ENCODE peak calls at places on chromosomes 2 and 18, in five cellular contexts. Y is fibroblast of lung, K is osteocyte, C is endothelial cell, A is mucosa of descending colon. T is an unnamed sample.

GRCh38 chr2:39664478-39664877 is 1.2 kb upstream of the TMEM178A start:
- DNase-seq in Y (no peak), K (no peak), A (no peak), C (no peak), T (no peak)

GRCh38 chr2:234423884-234424283 is 73.0 kb downstream of the ARL4C start:
- DNase-seq in C (no peak), Y (no peak), K (no peak), A (no peak), T (no peak)

GRCh38 chr18:12606592-12607315 is 51.2 kb downstream of the SPIRE1 start:
- DNase-seq in Y (peak; percentile 75), K (no peak), C (no peak), A (no peak), T (no peak)

GRCh38 chr18:71020342-71021096 is 731.7 kb downstream of the SOCS6 start:
- DNase-seq in C (no peak), K (no peak), A (no peak), Y (peak; percentile 29), T (no peak)

GRCh38 chr2:141692829-141693228 is 438.0 kb downstream of the LRP1B start:
- DNase-seq in Y (no peak), K (no peak), C (no peak), A (no peak), T (no peak)

GRCh38 chr2:42618116-42618515 is 49.7 kb downstream of the MTA3 start:
- DNase-seq in Y (peak; percentile 9), C (no peak), A (no peak), K (no peak), T (no peak)

GRCh38 chr2:217838409-217838831 is 164.4 kb downstream of the TNS1 start:
- DNase-seq in K (no peak), Y (no peak), C (no peak), A (peak; percentile 34), T (no peak)

GRCh38 chr2:26652361-26653041 is 11.3 kb upstream of the CIB4 start:
- DNase-seq in Y (no peak), K (no peak), A (no peak), C (no peak), T (no peak)

GRCh38 chr2:154392256-154392655 is 306.2 kb upstream of the KCNJ3 start:
- DNase-seq in A (no peak), K (no peak), C (no peak), Y (no peak), T (no peak)

GRCh38 chr2:155517362-155517761 is 815.2 kb downstream of the NR4A2 start:
- DNase-seq in Y (no peak), A (no peak), K (no peak), C (no peak), T (no peak)

DNA sequence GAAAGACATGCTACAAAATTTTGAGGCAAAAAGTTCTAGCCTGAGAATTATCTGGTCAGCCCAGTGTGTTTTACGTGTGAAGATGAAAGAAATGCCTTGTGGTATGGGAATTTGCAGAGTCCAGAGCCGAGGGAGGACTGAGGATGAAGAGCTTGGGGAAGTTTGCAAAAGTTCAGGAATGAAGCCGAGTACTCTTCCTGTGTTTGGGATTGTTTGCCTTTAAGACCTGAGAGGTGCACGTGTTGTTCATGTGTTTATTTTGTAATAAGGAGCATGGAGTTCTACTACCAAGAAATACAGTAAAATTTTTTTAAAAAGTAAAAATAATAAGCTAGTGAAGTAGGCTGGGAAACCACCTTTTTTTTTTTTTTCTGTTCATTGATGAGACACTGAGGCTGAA is 14.8 kb downstream of the SETBP1 start:
- DNase-seq in K (no peak), C (no peak), A (no peak), Y (no peak), T (no peak)
- TF ChIP-seq CTCF in K (no peak), C (no peak), A (no peak), Y (no peak), T (no peak)

GRCh38 chr2:3535794-3536681 is 16.7 kb upstream of the ADI1 start:
- DNase-seq in K (no peak), A (peak; percentile 67), C (no peak), Y (peak; percentile 93), T (no peak)
- TF ChIP-seq CTCF in K (peak; percentile 44), A (no peak), C (no peak), Y (peak; percentile 35), T (no peak)

GRCh38 chr2:130342533-130343275 is at the start of gene IMP4:
- DNase-seq in K (peak; percentile 98), A (peak; percentile 97), C (peak; percentile 84), Y (peak; percentile 100), T (peak; percentile 94)
- TF ChIP-seq CTCF in K (peak; percentile 43), A (peak; percentile 7), C (no peak), Y (no peak), T (peak; percentile 49)

GRCh38 chr2:109174214-109174613 is 45.2 kb downstream of the SH3RF3 start:
- DNase-seq in C (no peak), K (no peak), A (no peak), Y (no peak), T (no peak)
- TF ChIP-seq CTCF in C (no peak), K (no peak), A (no peak), Y (no peak), T (no peak)

GRCh38 chr2:182980115-182980514 is 58.1 kb downstream of the NCKAP1 start:
- DNase-seq in C (no peak), K (no peak), A (no peak), Y (peak; percentile 37), T (peak; percentile 41)
- TF ChIP-seq CTCF in C (peak; percentile 58), K (peak; percentile 67), A (no peak), Y (no peak), T (no peak)

DNA sequence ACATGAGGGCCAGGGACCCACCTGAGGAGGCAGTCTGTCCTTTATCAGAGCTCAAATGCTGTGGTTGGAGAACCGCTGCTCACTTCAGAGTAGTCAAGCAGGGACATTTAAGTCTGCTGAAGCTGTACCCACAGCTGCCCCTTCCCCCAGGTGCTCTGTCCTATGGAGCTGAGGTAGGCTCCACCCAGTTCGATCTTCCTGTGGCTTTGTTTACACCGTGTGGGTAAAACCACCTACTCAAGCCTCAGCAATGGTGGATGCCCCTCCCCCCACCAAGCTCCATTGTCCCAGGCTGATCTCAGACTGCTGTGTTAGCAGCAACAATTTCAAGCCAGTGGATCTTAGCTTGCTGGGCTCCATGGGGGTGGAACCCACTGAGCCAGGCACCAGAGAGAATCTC is 731.4 kb upstream of the HS6ST1 start:
- DNase-seq in C (no peak), Y (no peak), A (no peak), K (no peak), T (no peak)
- TF ChIP-seq CTCF in C (no peak), Y (no peak), A (no peak), K (no peak), T (no peak)